ENCODE peak calls at places on chromosomes 4 and X, in six cellular contexts. X, W, Y, S, C and K are unnamed samples.

GRCh38 chr4:185682236-185682635 is 129.8 kb downstream of the SORBS2 start:
- DNase-seq in C (no peak), X (no peak), Y (no peak), S (no peak), W (no peak), K (peak; percentile 46)

GRCh38 chr4:140388015-140388414 is 14.6 kb downstream of the SCOC start:
- DNase-seq in Y (no peak), W (no peak), S (no peak), C (no peak), X (no peak), K (no peak)

GRCh38 chr4:79050521-79050880 is 111.3 kb upstream of the PAQR3 start:
- DNase-seq in X (no peak), C (peak; percentile 10), S (peak; percentile 54), W (no peak), Y (no peak), K (no peak)

GRCh38 chrX:100615015-100615414 is 21.6 kb downstream of the TSPAN6 start:
- DNase-seq in Y (peak; percentile 85), C (no peak), X (peak; percentile 46), W (no peak), S (peak; percentile 51), K (peak; percentile 50)

GRCh38 chrX:16666541-16666940 is 16.6 kb downstream of the S100G start:
- DNase-seq in S (peak; percentile 68), X (no peak), C (no peak), W (no peak), Y (no peak), K (no peak)

GRCh38 chr4:17064959-17065358 is 166.5 kb upstream of the LDB2 start:
- DNase-seq in X (no peak), C (no peak), W (no peak), Y (no peak), S (no peak), K (no peak)

GRCh38 chr4:118968006-118968405 is 79.4 kb downstream of the SYNPO2 start:
- DNase-seq in S (peak; percentile 79), X (peak; percentile 61), W (peak; percentile 84), C (peak; percentile 70), Y (peak; percentile 92), K (peak; percentile 48)

GRCh38 chr4:7006411-7006810 is 36.8 kb upstream of the TADA2B start:
- DNase-seq in W (no peak), S (no peak), Y (no peak), X (no peak), C (no peak), K (no peak)

GRCh38 chr4:80967346-80967745 is 63.2 kb upstream of the BMP3 start:
- DNase-seq in Y (no peak), S (no peak), C (no peak), X (no peak), W (no peak), K (no peak)

GRCh38 chrX:1330605-1331004 is 6.0 kb upstream of the IL3RA start:
- DNase-seq in W (no peak), S (no peak), C (peak; percentile 44), Y (no peak), X (no peak), K (no peak)

GRCh38 chrX:130497531-130497930 is 95.7 kb downstream of the RBMX2 start:
- DNase-seq in S (no peak), Y (no peak), X (no peak), W (no peak), C (no peak), K (no peak)

GRCh38 chrX:134484039-134484438 is 24.1 kb downstream of the HPRT1 start:
- DNase-seq in X (no peak), C (no peak), W (no peak), S (no peak), Y (peak; percentile 57), K (peak; percentile 39)

GRCh38 chrX:149631293-149632165 is at the start of gene TMEM185A:
- DNase-seq in Y (peak; percentile 66), S (peak; percentile 90), W (peak; percentile 34), C (peak; percentile 89), X (peak; percentile 69), K (peak; percentile 21)

GRCh38 chr4:187294861-187295260 is 571.2 kb upstream of the FAT1 start:
- DNase-seq in C (no peak), S (no peak), Y (no peak), X (no peak), W (no peak), K (peak; percentile 78)

GRCh38 chr4:154491731-154492249 is at the start of gene DCHS2:
- DNase-seq in S (peak; percentile 86), W (no peak), C (peak; percentile 80), X (peak; percentile 26), Y (no peak), K (peak; percentile 4)

GRCh38 chrX:56429581-56429980 is 133.8 kb upstream of the UBQLN2 start:
- DNase-seq in X (no peak), S (peak; percentile 66), Y (no peak), C (no peak), W (no peak), K (no peak)

GRCh38 chrX:13598877-13599276 is 29.5 kb downstream of the EGFL6 start:
- DNase-seq in X (no peak), C (no peak), W (no peak), S (no peak), Y (no peak), K (peak; percentile 9)

GRCh38 chr4:28686618-28687017 is 1826.0 kb downstream of the STIM2 start:
- DNase-seq in C (no peak), Y (peak; percentile 55), W (no peak), X (no peak), S (peak; percentile 89), K (peak; percentile 45)

GRCh38 chr4:8120518-8120917 is 38.1 kb downstream of the ABLIM2 start:
- DNase-seq in C (no peak), X (no peak), Y (no peak), S (no peak), W (no peak), K (no peak)

GRCh38 chrX:78092296-78092695 is 11.8 kb upstream of the PGK1 start:
- DNase-seq in C (no peak), X (no peak), S (peak; percentile 82), Y (peak; percentile 22), W (no peak), K (peak; percentile 90)

GRCh38 chr4:121951570-121952110 is at the start of gene TRPC3:
- DNase-seq in S (peak; percentile 74), Y (no peak), W (no peak), X (peak; percentile 17), C (peak; percentile 83), K (peak; percentile 15)

GRCh38 chrX:123773258-123773978 is 40.6 kb upstream of the THOC2 start:
- DNase-seq in W (no peak), C (no peak), X (no peak), Y (no peak), S (no peak), K (peak; percentile 32)

DNA sequence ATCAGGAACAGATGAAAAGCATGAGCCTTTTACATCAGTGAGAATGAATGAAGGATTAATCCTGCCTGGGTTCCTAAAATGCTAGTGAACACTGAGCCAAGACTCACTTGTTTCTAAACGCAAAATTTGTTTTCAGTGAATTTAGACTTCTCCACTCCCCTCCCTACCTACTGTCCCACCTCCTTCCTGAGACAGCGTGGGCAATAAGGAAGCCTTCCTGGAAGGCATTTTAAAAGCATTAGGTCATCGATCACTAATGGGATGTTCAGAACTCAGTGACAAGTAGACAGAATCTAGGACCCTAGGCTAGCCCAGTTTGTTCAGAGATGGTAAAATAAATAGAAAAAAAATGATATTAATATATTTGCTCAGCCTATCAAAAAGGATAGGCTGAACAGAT is 330.9 kb downstream of the GPAT3 start:
- DNase-seq in W (no peak), Y (no peak), S (no peak), X (no peak), C (no peak), K (no peak)
- H3K4me1 ChIP-seq in W (no peaks in the 10 kb centered on the region), Y (no peaks in the 10 kb centered on the region), S (peaks cover 5% of the 10 kb centered on the region), X (no peaks in the 10 kb centered on the region), C (no peaks in the 10 kb centered on the region), K (no peaks in the 10 kb centered on the region)

GRCh38 chrX:53084043-53084570 is 1.9 kb downstream of the TSPYL2 start:
- DNase-seq in Y (no peak), W (no peak), X (no peak), C (no peak), S (no peak), K (no peak)
- H3K27ac ChIP-seq in Y (no peak overlapping the region), W (peak overlapping the region; percentile 97), X (no peak overlapping the region), C (no peak overlapping the region), S (no peak overlapping the region), K (no peak overlapping the region)

GRCh38 chrX:21369613-21370012 is 4.6 kb upstream of the CNKSR2 start:
- DNase-seq in Y (no peak), X (no peak), S (no peak), C (no peak), W (no peak), K (no peak)
- H3K36me3 ChIP-seq in Y (no peaks in the 10 kb centered on the region), X (no peaks in the 10 kb centered on the region), S (no peaks in the 10 kb centered on the region), C (no peaks in the 10 kb centered on the region), W (no peaks in the 10 kb centered on the region), K (no peaks in the 10 kb centered on the region)

DNA sequence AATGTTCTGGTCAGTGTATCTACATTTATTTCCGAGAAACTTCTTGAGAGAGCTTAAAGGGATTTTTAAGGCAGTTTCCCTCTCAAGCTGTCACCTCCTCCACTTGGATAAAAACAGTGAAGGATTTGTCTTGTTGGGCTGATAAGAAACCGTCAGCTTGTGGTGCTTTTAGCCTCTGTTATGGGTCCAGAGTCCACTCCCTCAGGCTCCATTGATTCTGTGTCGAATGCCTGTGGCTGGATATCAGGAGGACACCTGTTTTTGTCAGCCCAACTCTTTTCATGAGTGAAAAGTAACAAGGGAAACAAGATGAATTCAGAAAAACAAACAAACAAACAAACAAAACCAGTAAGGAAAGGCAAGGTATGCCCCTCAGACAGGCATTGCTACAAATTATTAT is 12.4 kb downstream of the CLCN4 start:
- DNase-seq in X (no peak), Y (no peak), W (no peak), S (no peak), C (no peak), K (no peak)
- H3K4me1 ChIP-seq in X (no peaks in the 10 kb centered on the region), Y (peaks cover 9% of the 10 kb centered on the region), W (peaks cover 9% of the 10 kb centered on the region), S (no peaks in the 10 kb centered on the region), C (peaks cover 6% of the 10 kb centered on the region), K (peaks cover 5% of the 10 kb centered on the region)

GRCh38 chr4:85724801-85725548 is 250.0 kb downstream of the ARHGAP24 start:
- DNase-seq in Y (no peak), S (no peak), W (no peak), X (no peak), C (no peak), K (no peak)

GRCh38 chr4:85728471-85728870 is 253.5 kb downstream of the ARHGAP24 start:
- DNase-seq in X (no peak), W (no peak), S (no peak), Y (no peak), C (no peak), K (no peak)

GRCh38 chr4:85726555-85726954 is 251.6 kb downstream of the ARHGAP24 start:
- DNase-seq in X (no peak), S (no peak), W (no peak), C (no peak), Y (no peak), K (no peak)

GRCh38 chr4:85722806-85723205 is 247.9 kb downstream of the ARHGAP24 start:
- DNase-seq in C (no peak), W (no peak), S (no peak), Y (no peak), X (no peak), K (no peak)

DNA sequence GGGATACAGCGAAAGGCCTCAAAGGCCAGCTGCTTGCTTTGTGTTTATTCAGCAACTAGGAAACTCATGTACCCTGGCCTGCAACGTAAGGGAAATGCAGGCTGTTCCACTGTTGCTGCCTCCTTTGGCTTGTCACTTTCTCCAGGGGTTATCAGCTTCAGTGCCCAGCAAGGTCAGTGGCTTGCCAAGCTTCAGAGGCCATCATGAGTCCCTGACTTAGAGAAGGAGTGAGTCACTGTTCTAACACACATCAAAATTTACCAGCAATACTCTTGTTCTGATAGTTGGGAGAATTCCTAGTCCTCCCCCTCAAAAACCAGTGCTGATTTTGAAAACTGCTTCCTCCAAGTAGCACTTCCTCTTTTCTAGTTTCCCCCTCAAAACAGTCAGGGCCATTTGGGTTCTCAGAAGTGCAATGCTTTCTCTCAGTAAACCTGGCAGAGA is 250.8 kb downstream of the ARHGAP24 start:
- DNase-seq in X (peak; percentile 19), S (no peak), C (peak; percentile 65), W (peak; percentile 51), Y (peak; percentile 22), K (no peak)
- H3K27ac ChIP-seq in X (no peak overlapping the region), S (no peak overlapping the region), C (no peak overlapping the region), W (peak overlapping the region; percentile 31), Y (peak overlapping the region; percentile 13), K (no peak overlapping the region)